ENCODE peak calls at places on chromosome X, in four cellular contexts. P is breast epithelium, Z is progenitor cell of endocrine pancreas, D is GM13977. L is an unnamed sample.

GRCh38 chrX:106952988-106953387 is 32.8 kb downstream of the CLDN2 start:
- DNase-seq in P (no peak), Z (no peak), D (no peak), L (no peak)

GRCh38 chrX:40721489-40722106 is 13.7 kb downstream of the MED14 start:
- DNase-seq in P (no peak), Z (no peak), D (no peak), L (no peak)

GRCh38 chrX:70525733-70526132 is 81.1 kb downstream of the DLG3 start:
- DNase-seq in P (no peak), Z (peak), D (no peak), L (no peak)

GRCh38 chrX:51361251-51361650 is 28.6 kb downstream of the NUDT10 start:
- DNase-seq in P (no peak), Z (no peak), D (no peak), L (no peak)

GRCh38 chrX:50627696-50628095 is 157.1 kb upstream of the DGKK start:
- DNase-seq in P (no peak), Z (no peak), D (no peak), L (no peak)

GRCh38 chrX:26192204-26192603 is at the start of gene MAGEB6:
- DNase-seq in P (no peak), Z (no peak), D (no peak), L (no peak)

GRCh38 chrX:44871114-44871645 is 1.8 kb upstream of the KDM6A start:
- DNase-seq in P (no peak), Z (no peak), D (no peak), L (no peak)

GRCh38 chrX:2320580-2321327 is 180.0 kb downstream of the DHRSX start:
- DNase-seq in P (peak), Z (no peak), D (no peak), L (no peak)

GRCh38 chrX:23811135-23811781 is 28.3 kb downstream of the SAT1 start:
- DNase-seq in P (no peak), Z (no peak), D (no peak), L (no peak)

GRCh38 chrX:15567886-15568616 is 32.7 kb downstream of the ACE2 start:
- DNase-seq in P (no peak), Z (no peak), D (no peak), L (no peak)

GRCh38 chrX:15563056-15563455 is 37.7 kb downstream of the ACE2 start:
- DNase-seq in P (no peak), Z (no peak), D (no peak), L (no peak)

GRCh38 chrX:15564981-15565579 is 35.7 kb downstream of the ACE2 start:
- DNase-seq in P (peak), Z (peak), D (peak), L (no peak)

GRCh38 chrX:15567267-15567666 is 33.5 kb downstream of the ACE2 start:
- DNase-seq in P (no peak), Z (no peak), D (no peak), L (no peak)

DNA sequence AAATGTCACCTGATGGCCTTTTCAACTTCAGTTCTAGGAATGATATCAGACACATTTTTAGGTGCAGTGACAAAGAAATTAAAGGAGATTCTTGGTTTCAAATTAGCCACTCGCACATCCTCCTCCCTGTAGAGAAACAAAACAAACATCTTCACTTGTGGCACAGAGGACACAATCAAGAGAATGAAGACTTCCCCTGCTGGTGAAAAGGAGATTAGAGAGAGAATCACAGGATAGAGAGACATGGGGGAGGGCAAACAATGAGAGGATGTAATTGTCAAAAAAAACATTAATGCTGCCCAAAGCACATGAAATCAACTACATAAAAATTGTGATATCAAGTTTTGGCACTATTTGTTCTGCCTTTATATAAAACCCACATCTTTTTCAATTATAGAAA is 34.5 kb downstream of the ACE2 start:
- DNase-seq in P (no peak), Z (no peak), D (no peak), L (no peak)
- TF ChIP-seq CTCF in P (no peak), Z (peak), D (no peak), L (no peak)

GRCh38 chrX:64571011-64571410 is 175.8 kb upstream of the MTMR8 start:
- DNase-seq in P (no peak), Z (no peak), D (no peak), L (no peak)

GRCh38 chrX:64570204-64570603 is 175.0 kb upstream of the MTMR8 start:
- DNase-seq in P (no peak), Z (no peak), D (no peak), L (no peak)
- TF ChIP-seq CTCF in P (no peak), Z (peak), D (peak), L (no peak)

DNA sequence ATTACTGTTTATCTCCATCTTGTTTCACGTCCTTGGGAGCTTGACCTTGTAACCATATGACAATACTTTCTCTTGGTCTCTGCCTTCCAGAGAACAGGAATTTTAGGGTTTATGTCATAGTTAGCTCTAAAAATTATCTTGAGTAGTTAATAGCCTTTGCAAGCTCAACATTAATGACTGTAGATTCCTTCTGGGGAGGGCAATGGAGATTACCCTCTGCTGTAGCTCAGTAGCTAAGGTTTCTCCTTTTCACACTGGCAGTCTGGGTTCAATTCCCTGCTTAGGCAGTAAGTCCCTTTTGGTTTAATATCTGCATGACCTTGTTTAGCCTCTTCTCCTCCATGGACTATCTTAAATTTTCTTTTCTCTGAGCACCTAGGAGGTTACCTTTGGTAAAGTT is 181.7 kb upstream of the GPR101 start:
- DNase-seq in P (no peak), Z (no peak), D (no peak), L (no peak)
- TF ChIP-seq CTCF in P (no peak), Z (no peak), D (no peak), L (no peak)

GRCh38 chrX:110167952-110168451 is 149.9 kb downstream of the AMMECR1 start:
- DNase-seq in P (no peak), Z (peak), D (peak), L (no peak)
- TF ChIP-seq CTCF in P (peak), Z (peak), D (peak), L (peak)

GRCh38 chrX:134603806-134604700 is 54.2 kb downstream of the PLAC1 start:
- DNase-seq in P (no peak), Z (no peak), D (no peak), L (no peak)
- TF ChIP-seq CTCF in P (no peak), Z (no peak), D (no peak), L (no peak)

GRCh38 chrX:108811891-108812290 is 75.5 kb upstream of the IRS4 start:
- DNase-seq in P (no peak), Z (no peak), D (no peak), L (no peak)
- TF ChIP-seq CTCF in P (no peak), Z (peak), D (peak), L (no peak)

DNA sequence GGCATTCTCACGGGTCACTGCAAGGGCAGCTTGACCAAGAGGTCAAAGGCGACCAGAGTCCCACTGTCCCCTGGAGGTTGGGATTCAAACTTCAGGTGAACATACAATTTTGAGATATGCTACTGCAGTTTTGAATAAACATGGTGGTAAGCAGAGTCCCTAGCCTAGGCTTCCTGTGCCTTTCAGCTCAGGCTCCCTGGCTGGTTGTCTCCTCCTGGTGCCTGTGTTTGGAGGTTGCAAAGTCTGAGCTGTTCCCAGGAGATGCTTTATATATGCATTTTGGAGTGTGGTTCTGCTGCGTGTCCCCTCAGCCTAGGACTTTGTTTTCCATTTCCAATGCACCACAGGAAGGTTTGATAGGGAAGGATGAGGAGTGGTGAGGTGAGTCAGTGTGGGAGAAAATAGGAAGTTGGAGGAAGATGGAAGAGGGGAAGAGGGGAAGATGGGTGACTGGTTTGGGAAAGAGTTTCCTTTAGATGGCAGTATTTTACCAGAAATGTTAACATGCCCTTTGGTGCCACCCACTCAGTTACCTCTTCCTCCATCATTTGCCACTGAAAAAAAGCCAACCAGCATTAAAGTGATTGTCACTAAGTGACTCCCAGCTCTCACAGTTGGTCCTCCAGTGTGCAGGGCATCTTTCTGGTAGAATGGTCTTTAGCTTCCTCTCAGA is 211.7 kb upstream of the AGTR2 start:
- DNase-seq in P (no peak), Z (no peak), D (no peak), L (no peak)
- TF ChIP-seq CTCF in P (no peak), Z (no peak), D (peak), L (no peak)